ENCODE peak calls at places on chromosomes 2 and 18, in ten cellular contexts. One of them, this sample, is unnamed.

GRCh38 chr18:37913051-37913450 is 347.5 kb upstream of the CELF4 start:
- DNase-seq in fibroblast of mammary gland: no peak
- DNase-seq in cardiac fibroblast: no peak
- DNase-seq in sigmoid colon: no peak
- DNase-seq in uterus: no peak
- DNase-seq in tibial artery: no peak
- DNase-seq in Panc1: no peak
- DNase-seq in PC-9: no peak
- DNase-seq in lower lobe of right lung: no peak
- DNase-seq in K562: no peak
- DNase-seq in this sample: no peak

GRCh38 chr2:118864207-118864606 is 16.8 kb upstream of the EN1 start:
- DNase-seq in fibroblast of mammary gland: no peak
- DNase-seq in uterus: no peak
- DNase-seq in PC-9: no peak
- DNase-seq in tibial artery: no peak
- DNase-seq in cardiac fibroblast: no peak
- DNase-seq in lower lobe of right lung: no peak
- DNase-seq in sigmoid colon: no peak
- DNase-seq in K562: no peak
- DNase-seq in Panc1: no peak
- DNase-seq in this sample: no peak

GRCh38 chr2:122179492-122180070 is 424.1 kb downstream of the TSN start:
- DNase-seq in sigmoid colon: no peak
- DNase-seq in uterus: no peak
- DNase-seq in cardiac fibroblast: peak
- DNase-seq in fibroblast of mammary gland: no peak
- DNase-seq in K562: no peak
- DNase-seq in PC-9: no peak
- DNase-seq in lower lobe of right lung: no peak
- DNase-seq in tibial artery: no peak
- DNase-seq in Panc1: no peak
- DNase-seq in this sample: no peak

GRCh38 chr18:49161627-49162026 is 210.9 kb upstream of the SMAD7 start:
- DNase-seq in PC-9: no peak
- DNase-seq in cardiac fibroblast: peak
- DNase-seq in Panc1: no peak
- DNase-seq in sigmoid colon: no peak
- DNase-seq in tibial artery: no peak
- DNase-seq in lower lobe of right lung: no peak
- DNase-seq in uterus: no peak
- DNase-seq in K562: no peak
- DNase-seq in fibroblast of mammary gland: peak
- DNase-seq in this sample: peak

GRCh38 chr2:28664120-28664842 is 87.3 kb upstream of the PPP1CB start:
- DNase-seq in tibial artery: peak
- DNase-seq in Panc1: no peak
- DNase-seq in uterus: peak
- DNase-seq in lower lobe of right lung: no peak
- DNase-seq in cardiac fibroblast: peak
- DNase-seq in sigmoid colon: peak
- DNase-seq in K562: no peak
- DNase-seq in fibroblast of mammary gland: peak
- DNase-seq in PC-9: no peak
- DNase-seq in this sample: no peak

GRCh38 chr2:208511016-208511415 is 104.4 kb downstream of the PTH2R start:
- DNase-seq in fibroblast of mammary gland: no peak
- DNase-seq in lower lobe of right lung: no peak
- DNase-seq in Panc1: no peak
- DNase-seq in PC-9: no peak
- DNase-seq in K562: no peak
- DNase-seq in sigmoid colon: no peak
- DNase-seq in uterus: no peak
- DNase-seq in cardiac fibroblast: no peak
- DNase-seq in tibial artery: no peak
- DNase-seq in this sample: no peak

GRCh38 chr2:175630319-175631246 is 371.5 kb downstream of the LNPK start:
- DNase-seq in uterus: no peak
- DNase-seq in tibial artery: no peak
- DNase-seq in sigmoid colon: no peak
- DNase-seq in cardiac fibroblast: no peak
- DNase-seq in PC-9: no peak
- DNase-seq in K562: no peak
- DNase-seq in fibroblast of mammary gland: peak
- DNase-seq in Panc1: no peak
- DNase-seq in lower lobe of right lung: no peak
- DNase-seq in this sample: no peak

GRCh38 chr2:134203175-134203574 is 50.7 kb upstream of the MGAT5 start:
- DNase-seq in fibroblast of mammary gland: peak
- DNase-seq in sigmoid colon: no peak
- DNase-seq in uterus: no peak
- DNase-seq in K562: no peak
- DNase-seq in PC-9: no peak
- DNase-seq in tibial artery: no peak
- DNase-seq in lower lobe of right lung: no peak
- DNase-seq in cardiac fibroblast: no peak
- DNase-seq in Panc1: no peak
- DNase-seq in this sample: no peak

DNA sequence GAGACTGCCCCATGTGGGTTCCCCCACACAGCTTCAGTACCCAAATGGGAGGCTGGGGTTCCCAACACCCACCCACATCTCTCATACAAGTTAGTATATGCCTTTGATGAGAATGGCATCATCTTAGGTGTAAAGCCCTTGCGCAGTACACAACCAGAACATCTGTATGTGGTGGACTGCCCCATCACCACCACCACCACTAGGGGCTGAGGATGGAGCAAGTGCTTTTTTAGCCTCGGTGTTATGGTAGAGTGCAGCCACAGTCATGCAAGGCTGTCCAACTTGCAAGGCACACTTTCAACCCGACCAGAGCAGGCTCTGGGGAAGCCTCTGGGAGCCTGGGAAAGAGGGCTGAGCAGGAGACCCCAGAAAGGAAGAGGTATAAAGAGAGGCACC is 241.2 kb downstream of the TFCP2L1 start:
- DNase-seq in uterus: no peak
- DNase-seq in sigmoid colon: no peak
- DNase-seq in Panc1: no peak
- DNase-seq in K562: no peak
- DNase-seq in lower lobe of right lung: no peak
- DNase-seq in PC-9: no peak
- DNase-seq in tibial artery: no peak
- DNase-seq in cardiac fibroblast: no peak
- DNase-seq in fibroblast of mammary gland: no peak
- DNase-seq in this sample: no peak
- TF ChIP-seq CTCF in uterus: no peak
- TF ChIP-seq CTCF in sigmoid colon: no peak
- TF ChIP-seq CTCF in Panc1: no peak
- TF ChIP-seq CTCF in K562: no peak
- TF ChIP-seq CTCF in lower lobe of right lung: no peak
- TF ChIP-seq CTCF in PC-9: no peak
- TF ChIP-seq CTCF in tibial artery: no peak
- TF ChIP-seq CTCF in cardiac fibroblast: no peak
- TF ChIP-seq CTCF in fibroblast of mammary gland: no peak
- TF ChIP-seq CTCF in this sample: no peak

GRCh38 chr2:191345788-191346187 is 100.6 kb downstream of the MYO1B start:
- DNase-seq in PC-9: no peak
- DNase-seq in fibroblast of mammary gland: peak
- DNase-seq in cardiac fibroblast: peak
- DNase-seq in tibial artery: no peak
- DNase-seq in lower lobe of right lung: no peak
- DNase-seq in sigmoid colon: no peak
- DNase-seq in Panc1: no peak
- DNase-seq in K562: no peak
- DNase-seq in uterus: no peak
- DNase-seq in this sample: no peak
- H3K4me3 ChIP-seq in PC-9: no peak
- H3K4me3 ChIP-seq in fibroblast of mammary gland: no peak
- H3K4me3 ChIP-seq in cardiac fibroblast: no peak
- H3K4me3 ChIP-seq in tibial artery: no peak
- H3K4me3 ChIP-seq in lower lobe of right lung: no peak
- H3K4me3 ChIP-seq in sigmoid colon: no peak
- H3K4me3 ChIP-seq in Panc1: no peak
- H3K4me3 ChIP-seq in K562: no peak
- H3K4me3 ChIP-seq in uterus: no peak
- H3K4me3 ChIP-seq in this sample: no peak

GRCh38 chr18:56901919-56902318 is 245.0 kb upstream of the BOD1L2 start:
- DNase-seq in Panc1: no peak
- DNase-seq in sigmoid colon: no peak
- DNase-seq in uterus: no peak
- DNase-seq in tibial artery: no peak
- DNase-seq in K562: no peak
- DNase-seq in fibroblast of mammary gland: no peak
- DNase-seq in PC-9: no peak
- DNase-seq in cardiac fibroblast: no peak
- DNase-seq in lower lobe of right lung: no peak
- DNase-seq in this sample: no peak

GRCh38 chr18:56900195-56901094 is 246.4 kb upstream of the BOD1L2 start:
- DNase-seq in uterus: no peak
- DNase-seq in sigmoid colon: no peak
- DNase-seq in Panc1: no peak
- DNase-seq in cardiac fibroblast: no peak
- DNase-seq in PC-9: no peak
- DNase-seq in lower lobe of right lung: no peak
- DNase-seq in fibroblast of mammary gland: no peak
- DNase-seq in K562: no peak
- DNase-seq in tibial artery: no peak
- DNase-seq in this sample: no peak

GRCh38 chr18:56903686-56904085 is 243.2 kb upstream of the BOD1L2 start:
- DNase-seq in K562: no peak
- DNase-seq in tibial artery: no peak
- DNase-seq in uterus: no peak
- DNase-seq in fibroblast of mammary gland: no peak
- DNase-seq in lower lobe of right lung: no peak
- DNase-seq in Panc1: no peak
- DNase-seq in sigmoid colon: no peak
- DNase-seq in cardiac fibroblast: no peak
- DNase-seq in PC-9: no peak
- DNase-seq in this sample: no peak

GRCh38 chr18:56899660-56900059 is 247.2 kb upstream of the BOD1L2 start:
- DNase-seq in PC-9: no peak
- DNase-seq in lower lobe of right lung: no peak
- DNase-seq in cardiac fibroblast: no peak
- DNase-seq in uterus: no peak
- DNase-seq in fibroblast of mammary gland: no peak
- DNase-seq in Panc1: no peak
- DNase-seq in tibial artery: no peak
- DNase-seq in sigmoid colon: no peak
- DNase-seq in K562: no peak
- DNase-seq in this sample: no peak

DNA sequence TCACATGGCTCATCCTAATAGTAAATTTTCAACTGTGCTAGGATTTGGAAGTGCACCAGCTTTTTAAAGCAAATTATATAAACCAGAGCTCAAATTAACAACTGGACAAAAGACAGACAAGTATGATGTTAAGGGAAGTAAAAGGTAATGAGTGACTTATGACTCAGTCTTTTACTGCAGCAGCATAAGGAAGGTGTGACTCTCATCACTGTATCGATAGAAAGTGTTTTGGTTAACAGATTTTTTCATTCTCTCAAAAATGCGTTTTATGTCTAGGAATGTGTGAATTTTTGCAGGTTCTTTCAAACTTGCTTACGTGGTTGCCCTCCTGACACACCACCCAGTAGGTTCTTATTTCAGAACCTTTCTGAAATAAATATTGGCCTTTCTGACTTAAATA is 244.2 kb upstream of the BOD1L2 start:
- DNase-seq in fibroblast of mammary gland: no peak
- DNase-seq in uterus: no peak
- DNase-seq in K562: no peak
- DNase-seq in Panc1: no peak
- DNase-seq in PC-9: no peak
- DNase-seq in tibial artery: no peak
- DNase-seq in lower lobe of right lung: no peak
- DNase-seq in cardiac fibroblast: no peak
- DNase-seq in sigmoid colon: no peak
- DNase-seq in this sample: no peak
- TF ChIP-seq CTCF in fibroblast of mammary gland: no peak
- TF ChIP-seq CTCF in uterus: no peak
- TF ChIP-seq CTCF in K562: no peak
- TF ChIP-seq CTCF in Panc1: no peak
- TF ChIP-seq CTCF in PC-9: no peak
- TF ChIP-seq CTCF in tibial artery: no peak
- TF ChIP-seq CTCF in lower lobe of right lung: no peak
- TF ChIP-seq CTCF in cardiac fibroblast: no peak
- TF ChIP-seq CTCF in sigmoid colon: no peak
- TF ChIP-seq CTCF in this sample: no peak

GRCh38 chr2:174331731-174332606 is 2.8 kb upstream of the SP9 start:
- DNase-seq in PC-9: no peak
- DNase-seq in fibroblast of mammary gland: no peak
- DNase-seq in K562: no peak
- DNase-seq in sigmoid colon: no peak
- DNase-seq in uterus: no peak
- DNase-seq in lower lobe of right lung: no peak
- DNase-seq in cardiac fibroblast: no peak
- DNase-seq in tibial artery: no peak
- DNase-seq in Panc1: no peak
- DNase-seq in this sample: no peak

GRCh38 chr2:174332607-174333001 is 2.1 kb upstream of the SP9 start:
- DNase-seq in lower lobe of right lung: no peak
- DNase-seq in fibroblast of mammary gland: no peak
- DNase-seq in cardiac fibroblast: no peak
- DNase-seq in tibial artery: no peak
- DNase-seq in uterus: no peak
- DNase-seq in K562: peak
- DNase-seq in PC-9: no peak
- DNase-seq in Panc1: no peak
- DNase-seq in sigmoid colon: no peak
- DNase-seq in this sample: no peak

GRCh38 chr2:174334278-174334715 is 457 bp upstream of the SP9 start:
- DNase-seq in PC-9: no peak
- DNase-seq in fibroblast of mammary gland: no peak
- DNase-seq in K562: no peak
- DNase-seq in Panc1: no peak
- DNase-seq in lower lobe of right lung: no peak
- DNase-seq in sigmoid colon: no peak
- DNase-seq in cardiac fibroblast: no peak
- DNase-seq in uterus: no peak
- DNase-seq in tibial artery: no peak
- DNase-seq in this sample: peak

GRCh38 chr2:174333502-174334277 is 1.1 kb upstream of the SP9 start:
- DNase-seq in fibroblast of mammary gland: no peak
- DNase-seq in Panc1: no peak
- DNase-seq in tibial artery: no peak
- DNase-seq in K562: no peak
- DNase-seq in sigmoid colon: no peak
- DNase-seq in PC-9: no peak
- DNase-seq in uterus: no peak
- DNase-seq in cardiac fibroblast: no peak
- DNase-seq in lower lobe of right lung: no peak
- DNase-seq in this sample: no peak

DNA sequence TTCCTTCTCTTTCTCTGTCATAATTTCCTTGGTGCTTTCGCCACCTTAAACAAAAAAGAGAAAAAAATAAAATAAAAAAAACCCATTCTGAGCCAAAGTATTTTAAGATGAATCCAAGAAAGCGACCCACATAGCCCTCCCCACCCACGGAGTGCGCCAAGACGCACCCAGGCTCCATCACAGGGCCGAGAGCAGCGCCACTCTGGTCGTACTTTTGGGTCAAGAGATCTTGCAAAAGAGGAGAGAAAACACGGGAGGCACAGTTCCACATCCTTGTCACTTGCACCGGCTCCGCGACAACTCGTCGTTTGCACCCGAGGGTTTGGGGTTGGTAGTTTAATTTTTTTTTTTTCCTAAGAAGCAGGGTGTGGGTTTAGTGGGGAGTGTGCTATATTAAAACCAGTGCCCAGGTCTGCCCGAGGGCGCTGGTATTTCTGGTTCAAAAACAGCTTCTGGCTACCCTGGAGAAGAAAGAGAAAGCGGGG is 1.7 kb upstream of the SP9 start:
- DNase-seq in cardiac fibroblast: no peak
- DNase-seq in lower lobe of right lung: no peak
- DNase-seq in sigmoid colon: no peak
- DNase-seq in K562: no peak
- DNase-seq in PC-9: no peak
- DNase-seq in Panc1: no peak
- DNase-seq in fibroblast of mammary gland: no peak
- DNase-seq in tibial artery: no peak
- DNase-seq in uterus: no peak
- DNase-seq in this sample: no peak
- H3K4me3 ChIP-seq in cardiac fibroblast: no peak
- H3K4me3 ChIP-seq in lower lobe of right lung: no peak
- H3K4me3 ChIP-seq in sigmoid colon: no peak
- H3K4me3 ChIP-seq in K562: no peak
- H3K4me3 ChIP-seq in PC-9: no peak
- H3K4me3 ChIP-seq in Panc1: peak
- H3K4me3 ChIP-seq in fibroblast of mammary gland: no peak
- H3K4me3 ChIP-seq in tibial artery: no peak
- H3K4me3 ChIP-seq in uterus: no peak
- H3K4me3 ChIP-seq in this sample: peak